ENCODE peak calls at places on chromosomes 4 and X, in seven cellular contexts. E, A, Z, V, P, X and C are unnamed samples. For H3K36me3 and H3K27me3, the result is how much of the 10 kb centered on the place peaks cover.

GRCh38 chr4:52968696-52969095 is 106.6 kb downstream of the RASL11B start:
- DNase-seq in E (no peak), A (no peak), Z (no peak), V (no peak), P (no peak), X (no peak), C (no peak)

GRCh38 chr4:148477276-148477675 is 35.1 kb upstream of the NR3C2 start:
- DNase-seq in E (no peak), A (no peak), Z (no peak), V (peak), P (no peak), X (no peak), C (no peak)

GRCh38 chr4:153467154-153467896 is 1.2 kb downstream of the TMEM131L start:
- DNase-seq in E (peak), A (peak), Z (no peak), V (no peak), P (no peak), X (peak), C (no peak)

GRCh38 chrX:119981286-119982070 is 37.9 kb upstream of the NKAP start:
- DNase-seq in E (no peak), A (no peak), Z (peak), V (no peak), P (no peak), X (peak), C (peak)

GRCh38 chrX:100973411-100973810 is 3.9 kb downstream of the ARL13A start:
- DNase-seq in E (no peak), A (no peak), Z (peak), V (no peak), P (peak), X (no peak), C (no peak)

GRCh38 chr4:155802573-155802972 is 43.8 kb downstream of the GUCY1B1 start:
- DNase-seq in E (no peak), A (no peak), Z (peak), V (no peak), P (peak), X (no peak), C (no peak)

GRCh38 chr4:186622788-186623464 is 67.6 kb upstream of the MTNR1A start:
- DNase-seq in E (no peak), A (no peak), Z (peak), V (no peak), P (peak), X (no peak), C (peak)

GRCh38 chrX:19003756-19004155 is 19.8 kb upstream of the PHKA2 start:
- DNase-seq in E (no peak), A (no peak), Z (peak), V (no peak), P (no peak), X (no peak), C (no peak)

GRCh38 chr4:98290511-98290910 is 29.3 kb downstream of the RAP1GDS1 start:
- DNase-seq in E (no peak), A (no peak), Z (peak), V (no peak), P (peak), X (no peak), C (peak)

GRCh38 chrX:68647156-68647957 is at the start of gene STARD8:
- DNase-seq in E (no peak), A (no peak), Z (peak), V (peak), P (peak), X (peak), C (peak)

GRCh38 chr4:48237996-48238645 is 31.5 kb downstream of the TEC start:
- DNase-seq in E (no peak), A (no peak), Z (peak), V (no peak), P (no peak), X (no peak), C (no peak)

GRCh38 chr4:173404296-173404865 is 5.5 kb upstream of the SCRG1 start:
- DNase-seq in E (no peak), A (no peak), Z (no peak), V (no peak), P (no peak), X (no peak), C (no peak)

GRCh38 chr4:38154681-38155588 is 194.7 kb downstream of the PTTG2 start:
- DNase-seq in E (no peak), A (no peak), Z (no peak), V (no peak), P (no peak), X (no peak), C (no peak)

GRCh38 chr4:100848865-100849264 is 331.0 kb upstream of the EMCN start:
- DNase-seq in E (no peak), A (no peak), Z (no peak), V (no peak), P (no peak), X (peak), C (no peak)

GRCh38 chr4:48138936-48139335 is 4.9 kb upstream of the TXK start:
- DNase-seq in E (peak), A (no peak), Z (no peak), V (no peak), P (no peak), X (no peak), C (no peak)

GRCh38 chr4:126957555-126958440 is 675.0 kb upstream of the INTU start:
- DNase-seq in E (no peak), A (no peak), Z (peak), V (no peak), P (no peak), X (no peak), C (no peak)

GRCh38 chrX:110665223-110665622 is 130.4 kb downstream of the CHRDL1 start:
- DNase-seq in E (no peak), A (no peak), Z (no peak), V (no peak), P (no peak), X (no peak), C (no peak)

DNA sequence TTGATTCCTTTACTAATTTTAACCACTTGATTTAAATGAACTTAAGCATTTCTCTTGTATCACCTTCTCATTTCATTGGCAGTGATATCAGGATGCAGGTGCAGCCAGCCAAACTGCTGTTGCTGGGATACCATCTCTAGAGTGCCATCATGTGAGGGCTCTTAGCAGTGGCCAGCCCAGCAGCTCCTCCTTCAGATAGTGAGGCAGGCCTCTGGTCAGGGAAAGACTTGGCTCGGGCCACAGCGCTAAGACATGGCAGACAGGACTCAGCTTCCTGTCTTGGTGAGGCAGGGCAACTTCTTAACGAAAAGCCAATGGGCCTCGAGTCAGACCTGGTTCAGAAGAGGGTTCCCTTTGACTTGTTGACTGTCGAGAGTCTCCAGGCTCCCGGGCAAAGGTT is 50.0 kb downstream of the NOP14 start:
- DNase-seq in E (no peak), A (no peak), Z (no peak), V (no peak), P (no peak), X (no peak), C (no peak)
- H3K4me3 ChIP-seq in E (no peak), A (no peak), Z (no peak), V (no peak), P (no peak), X (no peak), C (no peak)

GRCh38 chr4:39505581-39505980 is 21.7 kb downstream of the UGDH start:
- DNase-seq in E (no peak), A (no peak), Z (peak), V (no peak), P (no peak), X (no peak), C (no peak)

GRCh38 chr4:39497909-39498723 is 29.1 kb downstream of the UGDH start:
- DNase-seq in E (no peak), A (no peak), Z (no peak), V (no peak), P (no peak), X (no peak), C (no peak)

GRCh38 chr4:39498724-39499014 is 28.6 kb downstream of the UGDH start:
- DNase-seq in E (no peak), A (no peak), Z (peak), V (no peak), P (no peak), X (no peak), C (no peak)

DNA sequence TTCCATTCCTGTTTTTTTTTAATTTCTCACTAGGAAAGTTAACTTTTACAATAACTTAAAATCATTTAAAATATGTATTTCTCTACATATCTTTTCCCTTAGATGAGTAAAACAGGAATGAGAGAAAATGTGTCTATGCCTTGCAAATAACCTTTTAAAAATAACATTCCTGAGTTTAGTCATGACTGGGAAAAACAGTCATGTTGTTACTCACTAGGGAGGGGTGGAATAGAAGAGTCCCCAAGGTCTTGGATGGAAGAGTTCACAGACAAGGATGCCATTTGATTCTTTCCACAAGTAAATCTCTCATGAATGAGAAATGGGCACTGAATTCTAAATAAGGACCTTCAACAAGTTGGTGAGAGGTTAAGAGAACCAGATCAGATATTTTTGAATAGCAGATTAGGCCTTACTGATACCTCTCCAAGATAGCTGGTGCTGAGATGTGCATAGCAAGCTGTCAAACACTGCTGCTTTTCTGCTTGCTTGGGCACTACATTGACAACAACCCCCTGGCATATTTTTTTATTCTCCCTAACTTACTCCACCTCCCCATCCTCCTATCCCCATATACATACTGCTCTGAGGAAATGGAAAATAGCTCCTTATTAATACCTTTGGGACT is 25.1 kb downstream of the UGDH start:
- DNase-seq in E (no peak), A (no peak), Z (peak), V (no peak), P (peak), X (no peak), C (peak)
- H3K36me3 ChIP-seq in E (under half), A (under half), Z (under half), V (half or more), P (half or more), X (under half), C (half or more)

GRCh38 chr4:105162123-105162796 is 15.6 kb downstream of the TET2 start:
- DNase-seq in E (no peak), A (no peak), Z (no peak), V (no peak), P (no peak), X (no peak), C (no peak)
- H3K27me3 ChIP-seq in E (under half), A (under half), Z (under half), V (under half), P (under half), X (under half), C (under half)

DNA sequence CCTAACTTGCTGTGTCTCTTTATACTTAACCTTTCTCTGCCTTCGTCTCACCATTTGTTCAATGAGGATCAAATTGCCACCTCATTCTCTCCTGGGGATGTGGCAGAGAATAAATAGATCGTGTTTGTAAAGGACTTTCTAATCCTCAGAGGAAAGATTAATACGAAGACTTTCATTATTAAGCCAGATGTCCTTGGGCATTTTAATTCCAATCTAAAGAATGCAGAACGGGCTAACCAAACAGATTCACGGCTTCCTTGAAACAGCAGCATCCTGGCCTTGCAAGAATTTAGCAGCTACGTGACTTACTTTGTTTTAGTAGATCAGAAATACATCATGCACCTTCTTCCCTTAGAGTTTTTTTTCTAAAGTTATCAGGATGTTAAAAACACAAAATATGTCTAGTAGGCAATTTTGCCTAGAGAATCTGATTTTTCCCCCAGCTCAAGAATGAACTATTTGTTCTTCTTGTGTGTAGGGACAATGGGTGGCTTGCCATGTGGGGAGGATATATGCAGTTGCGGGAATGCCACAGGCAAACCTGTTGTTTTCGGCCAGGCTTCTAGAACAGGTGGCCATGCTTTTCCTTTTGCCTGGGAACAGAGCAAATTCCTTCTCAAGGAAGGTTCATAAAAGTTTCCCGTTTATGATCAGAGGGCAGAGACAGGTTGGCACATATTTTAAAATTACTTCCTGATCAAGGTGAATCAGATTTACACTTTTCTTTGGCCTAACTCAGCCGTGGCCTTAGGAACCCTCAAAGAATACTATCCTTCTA is 3.0 kb downstream of the MID1 start:
- DNase-seq in E (no peak), A (no peak), Z (no peak), V (no peak), P (no peak), X (no peak), C (no peak)
- H3K4me3 ChIP-seq in E (no peak), A (no peak), Z (peak), V (no peak), P (peak), X (peak), C (no peak)

GRCh38 chrX:153970398-153971123 is 1.1 kb downstream of the HCFC1 start:
- DNase-seq in E (no peak), A (peak), Z (peak), V (peak), P (peak), X (no peak), C (peak)

GRCh38 chrX:153968754-153969124 is 2.9 kb downstream of the HCFC1 start:
- DNase-seq in E (no peak), A (no peak), Z (no peak), V (no peak), P (no peak), X (no peak), C (no peak)

GRCh38 chrX:153971124-153971631 is 440 bp downstream of the HCFC1 start:
- DNase-seq in E (peak), A (peak), Z (peak), V (peak), P (peak), X (peak), C (peak)

GRCh38 chrX:153969125-153969903 is 2.3 kb downstream of the HCFC1 start:
- DNase-seq in E (no peak), A (no peak), Z (no peak), V (no peak), P (no peak), X (no peak), C (no peak)

DNA sequence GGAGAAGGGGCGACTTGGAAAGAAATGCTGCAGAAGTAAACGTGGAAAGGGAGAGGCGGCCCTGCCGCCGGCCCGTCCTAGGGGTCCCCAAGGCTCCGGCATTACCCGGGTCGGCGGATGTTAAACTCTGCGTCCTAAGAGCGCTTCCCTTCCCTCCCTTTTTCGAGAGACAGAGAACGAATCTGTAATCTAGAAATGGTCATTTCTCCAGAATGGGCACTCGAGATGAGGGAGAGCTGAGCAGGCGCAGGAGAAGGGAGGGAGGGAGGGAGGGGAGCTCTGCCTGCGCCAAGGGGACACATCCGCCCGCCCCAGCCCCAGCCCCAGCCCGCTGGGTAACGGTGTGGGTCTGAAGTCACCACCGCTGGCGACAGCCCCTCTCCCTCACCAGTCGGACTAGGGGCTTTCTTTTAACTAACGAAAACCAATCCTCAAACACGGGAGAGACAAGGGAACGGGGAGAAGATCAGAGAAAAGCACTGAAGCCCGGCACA is 1.7 kb downstream of the HCFC1 start:
- DNase-seq in E (no peak), A (no peak), Z (peak), V (no peak), P (peak), X (no peak), C (no peak)
- H3K36me3 ChIP-seq in E (under half), A (under half), Z (under half), V (under half), P (under half), X (under half), C (under half)

GRCh38 chrX:132855760-132856341 is 102.6 kb downstream of the HS6ST2 start:
- DNase-seq in E (no peak), A (no peak), Z (no peak), V (no peak), P (no peak), X (no peak), C (no peak)
- H3K27me3 ChIP-seq in E (under half), A (under half), Z (under half), V (under half), P (under half), X (under half), C (under half)